ENCODE peak calls at places on chromosomes 2 and 18, in six cellular contexts. S is H9, X is IMR-90, B is H1, P is neuronal stem cell, J is mesenchymal stem cell. H is an unnamed sample.

GRCh38 chr18:66511810-66512209 is 92.1 kb downstream of the CDH19 start:
- DNase-seq in B (no peak), X (no peak), J (peak; percentile 27), P (no peak), S (no peak), H (no peak)

GRCh38 chr2:172350844-172351480 is 76.4 kb upstream of the ITGA6 start:
- DNase-seq in B (no peak), J (no peak), X (no peak), S (no peak), P (no peak), H (no peak)

GRCh38 chr2:162677476-162677875 is 161.1 kb downstream of the KCNH7 start:
- DNase-seq in X (no peak), S (no peak), B (no peak), J (peak; percentile 58), P (no peak), H (no peak)

GRCh38 chr2:198073253-198073652 is 268.9 kb downstream of the PLCL1 start:
- DNase-seq in P (no peak), X (no peak), S (no peak), J (no peak), B (no peak), H (no peak)

GRCh38 chr2:7468448-7468828 is 551.2 kb downstream of the RNF144A start:
- DNase-seq in B (no peak), X (no peak), S (no peak), J (no peak), P (no peak), H (no peak)

GRCh38 chr2:53768233-53768542 is 584 bp downstream of the CHAC2 start:
- DNase-seq in P (peak; percentile 37), B (no peak), S (peak; percentile 50), J (peak; percentile 56), X (no peak), H (no peak)

GRCh38 chr2:239328306-239329191 is 72.3 kb downstream of the HDAC4 start:
- DNase-seq in X (peak; percentile 98), P (no peak), B (peak; percentile 47), J (peak; percentile 92), S (peak; percentile 19), H (no peak)

GRCh38 chr2:71798266-71799012 is 345.1 kb downstream of the DYSF start:
- DNase-seq in X (peak; percentile 10), J (peak; percentile 43), S (peak; percentile 86), B (peak; percentile 83), P (peak; percentile 56), H (peak; percentile 79)

GRCh38 chr2:216485745-216486144 is 12.9 kb upstream of the RPL37A start:
- DNase-seq in X (no peak), S (no peak), J (no peak), P (no peak), B (no peak), H (peak; percentile 32)

GRCh38 chr2:86199834-86200177 is 549 bp downstream of the MRPL35 start:
- DNase-seq in B (no peak), P (no peak), X (no peak), J (no peak), S (no peak), H (no peak)

GRCh38 chr18:7830468-7830867 is 263.4 kb downstream of the PTPRM start:
- DNase-seq in P (no peak), S (no peak), J (no peak), B (no peak), X (no peak), H (peak; percentile 36)

GRCh38 chr2:188788621-188789020 is 185.6 kb upstream of the COL3A1 start:
- DNase-seq in X (peak; percentile 93), J (peak; percentile 87), S (no peak), P (no peak), B (no peak), H (peak; percentile 10)

GRCh38 chr2:95337829-95338228 is 40.7 kb downstream of the KCNIP3 start:
- DNase-seq in J (no peak), X (no peak), P (no peak), B (no peak), S (no peak), H (no peak)

GRCh38 chr2:45567974-45568789 is 42.9 kb downstream of the SRBD1 start:
- DNase-seq in B (no peak), X (peak; percentile 7), S (no peak), J (peak; percentile 90), P (no peak), H (no peak)

GRCh38 chr2:215684448-215685217 is 248.8 kb upstream of the FN1 start:
- DNase-seq in S (no peak), X (peak; percentile 76), P (no peak), J (no peak), B (no peak), H (no peak)

GRCh38 chr2:105553538-105554196 is 154.8 kb upstream of the FHL2 start:
- DNase-seq in X (peak; percentile 39), S (no peak), J (no peak), P (no peak), B (no peak), H (no peak)

GRCh38 chr2:47265158-47265557 is 110.0 kb upstream of the STPG4 start:
- DNase-seq in J (no peak), S (no peak), B (no peak), X (no peak), P (no peak), H (no peak)

GRCh38 chr18:52937840-52938239 is 597.8 kb downstream of the DCC start:
- DNase-seq in J (no peak), P (no peak), S (no peak), X (no peak), B (no peak), H (peak; percentile 44)

GRCh38 chr2:151891566-151892194 is 63.5 kb upstream of the ARL5A start:
- DNase-seq in S (no peak), X (no peak), J (no peak), P (no peak), B (no peak), H (peak; percentile 54)

GRCh38 chr2:20229322-20230201 is 4.6 kb upstream of the SDC1 start:
- DNase-seq in B (peak; percentile 14), S (peak; percentile 10), J (no peak), X (no peak), P (no peak), H (no peak)

GRCh38 chr2:112582314-112582746 is 2.1 kb upstream of the CHCHD5 start:
- DNase-seq in X (peak; percentile 68), S (no peak), P (no peak), J (peak; percentile 75), B (no peak), H (no peak)

GRCh38 chr2:234290671-234291070 is 206.2 kb downstream of the ARL4C start:
- DNase-seq in B (no peak), X (no peak), S (no peak), P (no peak), J (no peak), H (peak; percentile 43)

GRCh38 chr2:26758790-26759321 is 5.2 kb upstream of the SLC35F6 start:
- DNase-seq in B (no peak), X (peak; percentile 39), J (peak; percentile 61), P (no peak), S (no peak), H (no peak)

GRCh38 chr2:220533485-220533884 is 906.1 kb downstream of the SLC4A3 start:
- DNase-seq in J (peak; percentile 91), B (no peak), P (no peak), S (peak; percentile 53), X (peak; percentile 57), H (peak; percentile 83)

GRCh38 chr2:200050921-200051620 is 95.7 kb downstream of the MAIP1 start:
- DNase-seq in J (no peak), S (no peak), X (no peak), B (no peak), P (no peak), H (no peak)

GRCh38 chr2:2318949-2319348 is 12.1 kb downstream of the MYT1L start:
- DNase-seq in S (no peak), B (no peak), J (no peak), P (no peak), X (no peak), H (no peak)

GRCh38 chr2:86631846-86632485 is 8.3 kb upstream of the RNF103 start:
- DNase-seq in J (no peak), P (no peak), B (no peak), S (no peak), X (no peak), H (no peak)

GRCh38 chr2:108593547-108594098 is 59.4 kb downstream of the LIMS1 start:
- DNase-seq in X (peak; percentile 88), J (peak; percentile 61), P (no peak), S (no peak), B (no peak), H (no peak)
- H3K27ac ChIP-seq in X (peak overlapping the region; percentile 57), J (peak overlapping the region; percentile 100), P (peak overlapping the region; percentile 86), S (no peak overlapping the region), B (no peak overlapping the region), H (peak overlapping the region; percentile 96)

DNA sequence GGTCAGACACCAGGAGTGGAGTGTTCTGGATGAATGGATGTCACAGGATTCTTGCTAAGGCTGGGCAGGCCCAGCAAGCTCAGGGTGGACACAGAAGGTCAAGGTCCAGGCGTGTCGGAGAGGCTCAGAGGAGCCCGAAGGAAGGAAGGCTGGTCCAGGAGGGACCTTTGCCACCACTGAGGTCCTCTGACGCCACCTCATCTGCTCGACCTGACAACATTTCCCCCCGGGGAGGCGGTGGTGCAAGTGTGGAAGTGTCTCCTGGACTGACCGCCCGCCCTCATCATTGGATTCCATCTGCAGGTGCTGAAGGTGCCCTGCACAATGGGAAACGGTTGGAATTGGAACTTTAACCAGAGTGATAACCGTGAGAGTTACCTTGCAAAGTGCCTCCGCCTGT is 124.6 kb downstream of the RTP5 start:
- DNase-seq in S (no peak), P (no peak), B (no peak), J (no peak), X (no peak), H (no peak)
- H4K91ac ChIP-seq in S (no peak overlapping the region), P (no peak overlapping the region), B (no peak overlapping the region), J (no peak overlapping the region), X (no peak overlapping the region), H (no peak overlapping the region)

GRCh38 chr2:218832081-218832480 is 478 bp upstream of the PRKAG3 start:
- DNase-seq in X (no peak), J (no peak), S (no peak), P (no peak), B (no peak), H (no peak)

GRCh38 chr2:218832520-218832919 is 917 bp upstream of the PRKAG3 start:
- DNase-seq in P (no peak), X (no peak), J (no peak), B (no peak), S (no peak), H (no peak)

GRCh38 chr2:218834685-218835084 is 3.1 kb upstream of the PRKAG3 start:
- DNase-seq in P (no peak), B (no peak), X (no peak), J (no peak), S (no peak), H (no peak)

GRCh38 chr2:218831378-218831990 is at the start of gene PRKAG3:
- DNase-seq in B (no peak), J (no peak), X (no peak), S (no peak), P (no peak), H (no peak)

GRCh38 chr2:218833023-218833609 is 1.5 kb upstream of the PRKAG3 start:
- DNase-seq in S (no peak), X (no peak), J (no peak), P (no peak), B (no peak), H (no peak)
- H3K27ac ChIP-seq in S (no peak overlapping the region), X (no peak overlapping the region), J (no peak overlapping the region), P (no peak overlapping the region), B (no peak overlapping the region), H (no peak overlapping the region)

DNA sequence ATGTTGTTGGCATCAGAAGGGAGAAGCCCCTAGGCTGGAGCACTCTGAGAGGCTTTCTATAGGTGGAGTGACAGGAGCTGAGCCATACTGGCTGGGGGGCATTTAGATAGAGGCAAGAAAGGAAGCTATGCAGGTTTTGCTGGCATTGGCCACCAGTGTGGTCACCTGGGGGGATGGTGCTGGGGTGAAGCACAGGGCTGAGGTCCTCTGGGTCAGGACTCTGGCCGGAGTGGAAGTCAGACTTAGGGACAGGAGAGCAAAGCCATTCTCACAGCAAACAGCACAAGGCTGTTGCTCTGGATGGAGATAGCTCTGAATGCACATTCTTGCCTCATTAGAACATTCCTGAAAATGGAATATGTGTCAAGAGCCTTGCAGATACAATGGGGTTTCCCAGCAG is 47.4 kb downstream of the NTSR2 start:
- DNase-seq in X (no peak), P (no peak), B (no peak), J (peak; percentile 5), S (no peak), H (no peak)
- H4K91ac ChIP-seq in X (no peak overlapping the region), P (no peak overlapping the region), B (no peak overlapping the region), J (no peak overlapping the region), S (no peak overlapping the region), H (no peak overlapping the region)

H was measured in trophoblast cell.